ENCODE peak calls at places on chromosomes 3 and 15, in six cellular contexts. B is K562, P is breast epithelium, I is vagina, V is stomach, U is HepG2. E is an unnamed sample.

GRCh38 chr3:58032186-58032585 is 24.0 kb downstream of the FLNB start:
- DNase-seq in B (no peak), P (no peak), I (no peak), V (no peak), U (no peak), E (no peak)

GRCh38 chr3:32975891-32976290 is 24.4 kb downstream of the CCR4 start:
- DNase-seq in B (no peak), P (no peak), I (no peak), V (no peak), U (no peak), E (no peak)

GRCh38 chr3:183253364-183253960 is 409 bp downstream of the B3GNT5 start:
- DNase-seq in B (peak), P (no peak), I (no peak), V (peak), U (no peak), E (peak)

GRCh38 chr15:69957175-69957574 is 140.5 kb downstream of the TLE3 start:
- DNase-seq in B (no peak), P (no peak), I (no peak), V (no peak), U (no peak), E (no peak)

GRCh38 chr15:49718234-49718633 is 97.4 kb downstream of the DTWD1 start:
- DNase-seq in B (no peak), P (no peak), I (no peak), V (no peak), U (no peak), E (no peak)

GRCh38 chr3:100100454-100100853 is 13.8 kb downstream of the FILIP1L start:
- DNase-seq in B (no peak), P (no peak), I (no peak), V (no peak), U (no peak), E (no peak)

GRCh38 chr15:46080018-46080417 is 445.2 kb downstream of the SQOR start:
- DNase-seq in B (no peak), P (no peak), I (no peak), V (no peak), U (no peak), E (no peak)

GRCh38 chr15:96273317-96274086 is 57.0 kb upstream of the NR2F2 start:
- DNase-seq in B (peak), P (no peak), I (no peak), V (no peak), U (no peak), E (no peak)

GRCh38 chr3:172106989-172107388 is 67.6 kb downstream of the FNDC3B start:
- DNase-seq in B (peak), P (no peak), I (no peak), V (peak), U (no peak), E (no peak)

GRCh38 chr3:188719545-188719944 is 452.2 kb upstream of the TPRG1 start:
- DNase-seq in B (no peak), P (no peak), I (no peak), V (no peak), U (no peak), E (no peak)

GRCh38 chr3:182909318-182910040 is 70.9 kb downstream of the DCUN1D1 start:
- DNase-seq in B (peak), P (no peak), I (no peak), V (no peak), U (no peak), E (no peak)

GRCh38 chr3:39502838-39503145 is 35.3 kb downstream of the MOBP start:
- DNase-seq in B (no peak), P (no peak), I (no peak), V (no peak), U (no peak), E (no peak)

GRCh38 chr15:88745696-88746095 is 57.5 kb upstream of the ACAN start:
- DNase-seq in B (no peak), P (no peak), I (no peak), V (no peak), U (no peak), E (no peak)

GRCh38 chr15:64464271-64465005 is 4.1 kb downstream of the ZNF609 start:
- DNase-seq in B (no peak), P (no peak), I (no peak), V (no peak), U (no peak), E (no peak)

GRCh38 chr3:185647880-185648210 is 61.8 kb downstream of the SENP2 start:
- DNase-seq in B (no peak), P (no peak), I (no peak), V (no peak), U (no peak), E (no peak)

GRCh38 chr3:47022540-47023161 is 43.2 kb downstream of the NBEAL2 start:
- DNase-seq in B (no peak), P (no peak), I (no peak), V (peak), U (no peak), E (no peak)

GRCh38 chr3:155352900-155353490 is 59.5 kb upstream of the STRIT1 start:
- DNase-seq in B (peak), P (no peak), I (no peak), V (no peak), U (peak), E (no peak)

GRCh38 chr15:38538328-38539007 is 26.1 kb downstream of the RASGRP1 start:
- DNase-seq in B (no peak), P (no peak), I (no peak), V (no peak), U (no peak), E (no peak)

GRCh38 chr3:65873028-65873427 is 165.7 kb downstream of the MAGI1 start:
- DNase-seq in B (no peak), P (no peak), I (peak), V (no peak), U (no peak), E (no peak)

GRCh38 chr3:113695426-113695817 is 1.0 kb downstream of the USF3 start:
- DNase-seq in B (peak), P (no peak), I (no peak), V (no peak), U (peak), E (no peak)

GRCh38 chr3:189108032-189108431 is 63.7 kb upstream of the TPRG1 start:
- DNase-seq in B (no peak), P (no peak), I (no peak), V (no peak), U (no peak), E (no peak)

GRCh38 chr15:29092376-29093064 is 177.1 kb downstream of the NSMCE3 start:
- DNase-seq in B (no peak), P (peak), I (no peak), V (no peak), U (no peak), E (no peak)

GRCh38 chr3:186425788-186426730 is 64.0 kb upstream of the DGKG start:
- DNase-seq in B (no peak), P (no peak), I (no peak), V (no peak), U (no peak), E (no peak)

GRCh38 chr15:70505971-70506887 is 257.1 kb downstream of the UACA start:
- DNase-seq in B (no peak), P (no peak), I (no peak), V (no peak), U (no peak), E (no peak)

GRCh38 chr3:126552688-126553283 is 5.9 kb downstream of the C3orf22 start:
- DNase-seq in B (no peak), P (no peak), I (peak), V (peak), U (no peak), E (peak)

GRCh38 chr3:14324224-14324944 is 78.0 kb upstream of the SLC6A6 start:
- DNase-seq in B (no peak), P (no peak), I (no peak), V (no peak), U (no peak), E (peak)

GRCh38 chr3:124229407-124229806 is 237.5 kb upstream of the ROPN1 start:
- DNase-seq in B (no peak), P (no peak), I (no peak), V (no peak), U (no peak), E (no peak)

GRCh38 chr15:72227192-72227586 is 3.8 kb downstream of the PKM start:
- DNase-seq in B (peak), P (no peak), I (no peak), V (no peak), U (peak), E (no peak)
- TF ChIP-seq POLR2AphosphoS5 in B (no peak), P (no peak), I (no peak), V (no peak), U (no peak), E (no peak)

DNA sequence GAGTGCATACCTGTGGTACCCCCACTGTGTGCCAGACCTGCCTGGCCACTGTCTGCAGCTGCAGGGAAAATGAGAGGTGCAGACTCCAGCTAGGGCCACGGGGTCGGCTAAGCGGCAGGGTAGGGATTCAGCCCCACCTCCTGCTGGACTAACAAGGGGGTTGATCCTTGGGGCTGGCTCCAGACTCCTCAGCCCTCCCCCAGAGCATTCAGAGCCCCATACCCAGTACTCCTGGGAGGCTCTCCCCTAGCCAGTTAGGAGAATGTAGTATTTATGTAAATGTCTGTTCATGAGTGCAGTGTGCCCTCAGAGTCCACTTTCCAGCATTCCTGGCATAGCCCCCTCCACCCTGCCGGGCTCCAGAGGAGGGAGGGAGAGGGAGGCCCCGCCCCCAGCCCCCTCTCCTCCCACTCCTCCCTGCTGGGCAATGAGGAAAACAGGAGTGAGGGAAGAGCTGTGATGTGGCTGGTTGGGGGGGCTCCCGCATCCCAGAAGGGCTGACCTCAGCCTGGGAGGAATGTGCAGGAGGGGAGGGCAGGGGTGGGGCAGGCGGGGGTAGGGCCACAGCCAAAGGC is 4.5 kb upstream of the SEMA3B start:
- DNase-seq in B (no peak), P (no peak), I (no peak), V (peak), U (peak), E (peak)
- TF ChIP-seq POLR2AphosphoS5 in B (no peak), P (peak), I (peak), V (no peak), U (peak), E (no peak)

GRCh38 chr15:42737529-42738328 is 801 bp upstream of the CDAN1 start:
- DNase-seq in B (no peak), P (no peak), I (no peak), V (peak), U (peak), E (no peak)

GRCh38 chr15:42736178-42736792 is 643 bp downstream of the CDAN1 start:
- DNase-seq in B (peak), P (no peak), I (no peak), V (no peak), U (no peak), E (no peak)

GRCh38 chr15:42736793-42737528 is at the start of gene CDAN1:
- DNase-seq in B (peak), P (peak), I (peak), V (peak), U (peak), E (peak)

GRCh38 chr15:42734076-42734672 is 2.8 kb downstream of the CDAN1 start:
- DNase-seq in B (no peak), P (no peak), I (no peak), V (no peak), U (no peak), E (no peak)

DNA sequence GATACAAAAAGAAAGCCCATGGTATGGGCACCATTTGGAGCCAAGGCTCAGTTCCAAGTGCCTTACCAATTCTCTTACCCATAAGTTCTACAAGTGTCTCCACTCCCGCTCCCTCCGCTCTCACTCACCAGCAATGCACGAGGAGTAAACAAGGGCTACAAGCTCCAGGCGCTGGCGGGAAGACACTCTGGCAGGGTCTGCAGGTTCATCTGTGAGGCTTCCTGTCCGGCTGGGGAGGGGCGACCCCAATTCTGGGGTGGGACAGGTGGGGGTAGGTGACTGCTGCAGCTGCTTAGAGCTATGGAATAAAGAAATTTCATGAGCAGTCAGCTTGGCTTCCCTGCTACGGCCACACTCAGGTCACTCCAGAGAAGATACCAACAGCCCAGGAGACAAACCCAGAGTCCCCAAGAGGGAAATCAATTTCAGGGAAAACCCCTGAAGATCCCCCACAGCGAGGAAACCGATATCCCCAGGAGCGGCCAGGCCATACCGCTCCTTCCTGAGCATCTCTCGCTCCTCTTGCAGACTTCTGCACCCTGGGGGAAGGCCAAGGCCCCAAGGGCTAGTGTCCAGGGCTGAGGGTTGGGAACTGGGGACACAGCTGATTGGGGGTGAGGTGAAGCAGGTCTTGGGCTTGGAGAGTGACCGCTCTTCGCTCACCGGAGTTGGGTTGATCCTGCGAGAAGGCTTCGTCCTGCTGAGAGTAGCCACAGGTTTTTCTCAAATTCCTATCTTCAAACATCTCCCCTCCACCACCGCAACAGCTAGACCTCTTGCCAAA is 1.4 kb downstream of the CDAN1 start:
- DNase-seq in B (no peak), P (no peak), I (peak), V (no peak), U (no peak), E (no peak)
- TF ChIP-seq POLR2AphosphoS5 in B (no peak), P (no peak), I (no peak), V (no peak), U (no peak), E (no peak)

GRCh38 chr3:122612706-122613105 is 35.3 kb downstream of the PARP15 start:
- DNase-seq in B (no peak), P (no peak), I (no peak), V (no peak), U (no peak), E (no peak)

GRCh38 chr3:122615303-122615702 is 37.9 kb downstream of the PARP15 start:
- DNase-seq in B (no peak), P (no peak), I (no peak), V (no peak), U (no peak), E (no peak)

GRCh38 chr3:122606330-122606729 is 28.9 kb downstream of the PARP15 start:
- DNase-seq in B (no peak), P (no peak), I (no peak), V (no peak), U (no peak), E (no peak)

GRCh38 chr3:122609798-122610559 is 32.5 kb downstream of the PARP15 start:
- DNase-seq in B (no peak), P (no peak), I (no peak), V (no peak), U (no peak), E (no peak)
- TF ChIP-seq POLR2AphosphoS5 in B (no peak), P (no peak), I (no peak), V (no peak), U (no peak), E (no peak)